ENCODE peak calls at places on chromosomes 12 and 14, in seven cellular contexts. D is CD8-positive, alpha-beta T cell; S is IMR-90; Y is mucosa of descending colon; E is GM23248; L is iPS DF 6.9; I is naive thymus-derived CD4-positive, alpha-beta T cell. F is an unnamed sample. For H3K36me3, the result is how much of the 10 kb centered on the place peaks cover.

GRCh38 chr14:20262642-20263128 is 23.6 kb downstream of the OR11H4 start:
- DNase-seq in D (no peak), S (peak), Y (no peak), E (peak), L (no peak), I (no peak), F (no peak)

GRCh38 chr14:76917759-76918175 is 91.6 kb downstream of the LRRC74A start:
- DNase-seq in D (no peak), S (no peak), Y (no peak), E (peak), L (no peak), I (no peak), F (no peak)

GRCh38 chr12:116222358-116222757 is 55.1 kb downstream of the MED13L start:
- DNase-seq in D (no peak), S (peak), Y (peak), E (peak), L (no peak), I (no peak), F (no peak)

GRCh38 chr12:57205186-57205585 is 11.4 kb upstream of the NXPH4 start:
- DNase-seq in D (no peak), S (no peak), Y (no peak), E (no peak), L (no peak), I (no peak), F (no peak)

GRCh38 chr12:56307221-56307965 is 7.3 kb upstream of the CS start:
- DNase-seq in D (no peak), S (no peak), Y (no peak), E (no peak), L (no peak), I (no peak), F (no peak)

GRCh38 chr14:68824517-68825347 is 31.9 kb upstream of the ZFP36L1 start:
- DNase-seq in D (no peak), S (peak), Y (peak), E (peak), L (peak), I (no peak), F (no peak)

GRCh38 chr14:37122288-37122687 is 50.1 kb downstream of the SLC25A21 start:
- DNase-seq in D (no peak), S (peak), Y (no peak), E (peak), L (no peak), I (no peak), F (no peak)

GRCh38 chr12:16389594-16389993 is 42.1 kb downstream of the MGST1 start:
- DNase-seq in D (no peak), S (peak), Y (no peak), E (peak), L (no peak), I (no peak), F (no peak)

GRCh38 chr12:124769881-124770512 is 93.7 kb downstream of the SCARB1 start:
- DNase-seq in D (no peak), S (no peak), Y (no peak), E (no peak), L (no peak), I (no peak), F (no peak)

GRCh38 chr14:80713076-80713850 is 228.3 kb downstream of the CEP128 start:
- DNase-seq in D (no peak), S (no peak), Y (no peak), E (no peak), L (no peak), I (no peak), F (no peak)

GRCh38 chr12:100733817-100734593 is 60.6 kb upstream of the ANO4 start:
- DNase-seq in D (no peak), S (peak), Y (no peak), E (peak), L (no peak), I (no peak), F (no peak)

GRCh38 chr14:105858676-105859025 is 332.3 kb downstream of the TMEM121 start:
- DNase-seq in D (no peak), S (no peak), Y (no peak), E (no peak), L (no peak), I (no peak), F (no peak)

GRCh38 chr12:54795664-54796063 is 58.7 kb upstream of the MUCL1 start:
- DNase-seq in D (no peak), S (no peak), Y (no peak), E (no peak), L (no peak), I (no peak), F (no peak)

GRCh38 chr14:104353921-104354701 is 215.7 kb downstream of the KIF26A start:
- DNase-seq in D (no peak), S (no peak), Y (no peak), E (no peak), L (no peak), I (no peak), F (no peak)

GRCh38 chr12:127657036-127657435 is 609.9 kb upstream of the TMEM132C start:
- DNase-seq in D (no peak), S (no peak), Y (no peak), E (peak), L (no peak), I (no peak), F (no peak)

GRCh38 chr12:116194935-116195431 is 82.5 kb downstream of the MED13L start:
- DNase-seq in D (peak), S (no peak), Y (peak), E (no peak), L (no peak), I (peak), F (peak)

GRCh38 chr14:68408680-68409079 is 384.2 kb downstream of the ZFP36L1 start:
- DNase-seq in D (no peak), S (peak), Y (no peak), E (peak), L (no peak), I (peak), F (no peak)

GRCh38 chr12:121537814-121538698 is 42.8 kb downstream of the KDM2B start:
- DNase-seq in D (peak), S (no peak), Y (no peak), E (peak), L (no peak), I (peak), F (peak)

GRCh38 chr14:95620659-95621059 is 65.6 kb upstream of the TCL1B start:
- DNase-seq in D (no peak), S (no peak), Y (no peak), E (no peak), L (no peak), I (no peak), F (no peak)

GRCh38 chr14:92556863-92557543 is 43.4 kb downstream of the RIN3 start:
- DNase-seq in D (no peak), S (no peak), Y (no peak), E (no peak), L (no peak), I (peak), F (no peak)

GRCh38 chr12:104171785-104172563 is 34.0 kb upstream of the NFYB start:
- DNase-seq in D (no peak), S (no peak), Y (no peak), E (no peak), L (no peak), I (no peak), F (no peak)

GRCh38 chr12:107101651-107102050 is 8.3 kb upstream of the CRY1 start:
- DNase-seq in D (no peak), S (no peak), Y (no peak), E (no peak), L (no peak), I (no peak), F (no peak)
- H3K36me3 ChIP-seq in D (under half), S (under half), Y (under half), E (under half), L (under half), I (under half), F (under half)

DNA sequence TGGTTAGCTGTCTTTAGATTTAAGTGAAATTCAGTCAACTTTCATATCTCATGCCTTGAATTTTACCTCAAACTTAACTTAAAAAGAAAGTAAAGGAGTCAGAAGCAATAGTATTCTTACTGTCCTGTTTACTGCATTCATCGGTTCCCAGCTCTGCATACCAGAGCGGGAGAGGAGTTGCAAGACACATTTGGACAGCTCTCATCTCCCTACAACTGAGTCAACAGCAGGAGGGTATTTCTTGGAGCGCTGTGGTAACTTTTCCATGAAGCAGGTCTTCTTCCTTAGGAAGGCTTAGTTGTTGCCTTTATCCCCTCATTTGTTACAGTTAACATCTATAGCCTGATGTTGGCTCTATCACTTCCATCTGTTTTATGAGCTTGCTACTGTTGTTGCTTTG is 65.1 kb downstream of the TRMT5 start:
- DNase-seq in D (no peak), S (peak), Y (no peak), E (no peak), L (no peak), I (no peak), F (no peak)
- H3K36me3 ChIP-seq in D (under half), S (under half), Y (under half), E (under half), L (under half), I (under half), F (under half)

GRCh38 chr14:102947321-102948103 is 25.0 kb downstream of the AMN start:
- DNase-seq in D (no peak), S (no peak), Y (peak), E (no peak), L (no peak), I (no peak), F (no peak)

GRCh38 chr14:102943454-102943853 is 21.0 kb downstream of the AMN start:
- DNase-seq in D (no peak), S (no peak), Y (no peak), E (no peak), L (no peak), I (no peak), F (no peak)

GRCh38 chr14:102943979-102944378 is 21.5 kb downstream of the AMN start:
- DNase-seq in D (no peak), S (no peak), Y (no peak), E (no peak), L (no peak), I (no peak), F (no peak)

GRCh38 chr14:102944448-102945330 is 22.2 kb downstream of the AMN start:
- DNase-seq in D (no peak), S (no peak), Y (no peak), E (no peak), L (no peak), I (no peak), F (no peak)

GRCh38 chr14:102945346-102946130 is 23.1 kb downstream of the AMN start:
- DNase-seq in D (no peak), S (peak), Y (no peak), E (peak), L (no peak), I (no peak), F (no peak)
- H3K36me3 ChIP-seq in D (under half), S (half or more), Y (under half), E (half or more), L (under half), I (under half), F (under half)

DNA sequence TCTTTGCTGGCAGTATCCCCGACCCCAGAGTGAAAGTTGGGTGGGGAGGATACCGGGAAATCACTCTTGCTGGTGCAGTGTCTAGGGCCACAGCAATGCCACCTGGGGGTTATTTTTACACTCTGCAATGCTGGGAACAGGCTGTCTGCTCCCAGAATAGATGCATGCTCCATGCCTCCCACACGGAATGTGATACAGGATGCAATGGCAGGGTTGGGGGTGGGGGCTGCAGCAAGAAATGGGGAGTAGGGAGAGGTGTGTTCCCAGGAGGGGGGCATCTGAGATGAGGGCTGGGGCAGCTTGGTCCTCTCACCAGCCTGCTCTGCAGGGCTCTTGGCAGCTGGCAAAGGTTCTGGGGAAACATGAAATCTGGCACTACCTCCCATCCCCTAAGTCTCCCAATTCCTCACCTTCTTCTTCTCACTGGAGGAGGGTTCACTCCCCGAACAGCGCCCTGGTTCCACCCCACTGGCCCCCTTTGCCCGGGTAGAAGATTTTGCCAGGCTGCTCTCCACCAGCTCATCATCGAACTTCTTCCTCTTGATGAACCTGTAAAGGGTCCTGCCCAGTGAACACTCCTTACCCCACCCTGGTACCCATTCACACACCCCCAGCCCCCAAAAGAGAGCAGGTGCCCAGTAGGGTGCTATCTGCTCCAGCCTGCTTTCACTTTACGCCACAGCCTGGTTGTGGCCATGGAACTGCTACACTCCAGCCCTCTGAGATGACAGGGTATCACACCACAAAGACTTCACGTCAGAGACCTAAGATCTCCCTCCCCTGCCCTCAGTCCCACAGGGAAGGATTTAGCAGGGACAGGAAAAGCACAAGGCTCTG is 2.6 kb downstream of the MCRS1 start:
- DNase-seq in D (no peak), S (no peak), Y (no peak), E (no peak), L (no peak), I (no peak), F (no peak)
- H3K36me3 ChIP-seq in D (under half), S (under half), Y (under half), E (under half), L (under half), I (under half), F (under half)

DNA sequence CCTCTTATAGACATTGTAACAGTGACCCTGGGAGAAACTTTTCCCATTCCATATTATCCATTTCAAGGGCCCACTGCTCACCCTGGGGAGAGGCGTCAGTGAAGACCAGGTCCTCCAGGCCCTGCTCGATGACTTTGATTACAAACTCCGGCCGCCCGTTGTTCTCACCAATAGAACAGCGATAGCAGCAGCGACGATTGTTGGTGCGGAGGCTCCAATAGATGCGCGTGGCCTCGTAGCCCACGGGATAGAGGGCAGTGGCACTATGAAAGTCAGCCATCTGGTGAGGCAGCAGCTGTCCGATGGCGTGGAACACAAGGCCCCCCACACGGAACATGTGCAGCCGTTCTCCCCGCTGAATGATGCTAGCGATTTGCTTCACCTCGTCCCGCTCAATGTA is 7.5 kb upstream of the PRKAG1 start:
- DNase-seq in D (no peak), S (no peak), Y (no peak), E (no peak), L (no peak), I (no peak), F (no peak)
- H3K36me3 ChIP-seq in D (half or more), S (half or more), Y (under half), E (under half), L (half or more), I (under half), F (half or more)

GRCh38 chr12:113002676-113003075 is 24.4 kb downstream of the OAS2 start:
- DNase-seq in D (no peak), S (no peak), Y (no peak), E (no peak), L (no peak), I (no peak), F (no peak)

GRCh38 chr12:113005759-113006158 is 27.4 kb downstream of the OAS2 start:
- DNase-seq in D (no peak), S (no peak), Y (no peak), E (peak), L (no peak), I (no peak), F (no peak)

GRCh38 chr12:113007166-113007565 is 28.8 kb downstream of the OAS2 start:
- DNase-seq in D (no peak), S (peak), Y (no peak), E (peak), L (no peak), I (no peak), F (no peak)

GRCh38 chr12:113003631-113004030 is 25.3 kb downstream of the OAS2 start:
- DNase-seq in D (no peak), S (no peak), Y (no peak), E (no peak), L (no peak), I (no peak), F (no peak)

GRCh38 chr12:113006641-113007040 is 28.3 kb downstream of the OAS2 start:
- DNase-seq in D (no peak), S (no peak), Y (no peak), E (no peak), L (no peak), I (no peak), F (no peak)
- H3K36me3 ChIP-seq in D (half or more), S (under half), Y (under half), E (under half), L (under half), I (half or more), F (half or more)

F was measured in effector memory CD4-positive, alpha-beta T cell.